ENCODE peak calls at places on chromosome 16, in six cellular contexts. L is cerebellum; T is GM23338; Y is omental fat pad; D is lower leg skin; V is activated CD4-positive, CD25-positive, alpha-beta regulatory T cell. B is an unnamed sample.

GRCh38 chr16:11495066-11495407 is 91.7 kb downstream of the LITAF start:
- DNase-seq in L (no peak), T (no peak), Y (no peak), D (no peak), V (no peak), B (no peak)

GRCh38 chr16:68365167-68365817 is 54.5 kb downstream of the PRMT7 start:
- DNase-seq in L (peak), T (no peak), Y (no peak), D (no peak), V (no peak), B (no peak)

GRCh38 chr16:1613240-1613639 is 1.1 kb downstream of the CRAMP1 start:
- DNase-seq in L (no peak), T (peak), Y (no peak), D (no peak), V (no peak), B (no peak)

GRCh38 chr16:67173323-67173722 is 3.0 kb downstream of the NOL3 start:
- DNase-seq in L (no peak), T (no peak), Y (no peak), D (no peak), V (no peak), B (no peak)

GRCh38 chr16:4316103-4316731 is 350 bp downstream of the GLIS2 start:
- DNase-seq in L (no peak), T (peak), Y (no peak), D (no peak), V (no peak), B (no peak)

GRCh38 chr16:3127745-3128144 is 7.1 kb upstream of the ZNF213 start:
- DNase-seq in L (peak), T (peak), Y (no peak), D (no peak), V (no peak), B (no peak)

GRCh38 chr16:46972429-46972970 is 974 bp downstream of the DNAJA2 start:
- DNase-seq in L (peak), T (peak), Y (no peak), D (no peak), V (no peak), B (peak)

GRCh38 chr16:1560153-1560552 is 26.7 kb downstream of the TMEM204 start:
- DNase-seq in L (no peak), T (no peak), Y (no peak), D (no peak), V (no peak), B (no peak)